ENCODE peak calls at places on chromosomes 13 and 19, in six cellular contexts. W, X, M, S, J and V are unnamed samples.
A peak's percentile ranks its signal among the peaks of the same experiment; 100 is the strongest.

GRCh38 chr19:40889366-40889765 is 7.3 kb upstream of the CYP2A7 start:
- DNase-seq in W (no peak), X (no peak), M (no peak), S (no peak), J (no peak), V (no peak)

GRCh38 chr19:14277608-14278007 is 71.6 kb upstream of the ADGRL1 start:
- DNase-seq in W (no peak), X (no peak), M (no peak), S (no peak), J (no peak), V (no peak)

GRCh38 chr19:1910169-1910568 is 5.0 kb downstream of the ADAT3 start:
- DNase-seq in W (no peak), X (no peak), M (no peak), S (no peak), J (no peak), V (no peak)

GRCh38 chr13:30796132-30796832 is 60.9 kb downstream of the ALOX5AP start:
- DNase-seq in W (no peak), X (peak; percentile 56), M (no peak), S (peak; percentile 19), J (no peak), V (no peak)

GRCh38 chr13:28751210-28751935 is 32.6 kb upstream of the SLC46A3 start:
- DNase-seq in W (no peak), X (no peak), M (no peak), S (no peak), J (no peak), V (no peak)

GRCh38 chr19:49869009-49869483 is 1.7 kb upstream of the PNKP start:
- DNase-seq in W (no peak), X (no peak), M (no peak), S (no peak), J (no peak), V (no peak)

GRCh38 chr13:41509996-41510395 is 52.6 kb downstream of the RGCC start:
- DNase-seq in W (no peak), X (no peak), M (no peak), S (no peak), J (no peak), V (no peak)

GRCh38 chr19:35793381-35794165 is 18.2 kb downstream of the ARHGAP33 start:
- DNase-seq in W (no peak), X (no peak), M (no peak), S (peak; percentile 57), J (no peak), V (no peak)

GRCh38 chr19:29612121-29612520 is 6.0 kb downstream of the POP4 start:
- DNase-seq in W (no peak), X (no peak), M (no peak), S (no peak), J (no peak), V (no peak)

GRCh38 chr19:18020212-18021067 is 12.5 kb downstream of the ARRDC2 start:
- DNase-seq in W (no peak), X (no peak), M (no peak), S (no peak), J (peak; percentile 89), V (no peak)

GRCh38 chr19:33275559-33275932 is 26.8 kb downstream of the CEBPA start:
- DNase-seq in W (no peak), X (no peak), M (no peak), S (no peak), J (no peak), V (no peak)

GRCh38 chr19:33275933-33276619 is 26.3 kb downstream of the CEBPA start:
- DNase-seq in W (no peak), X (no peak), M (no peak), S (no peak), J (no peak), V (no peak)

GRCh38 chr19:33278403-33279269 is 23.7 kb downstream of the CEBPA start:
- DNase-seq in W (no peak), X (no peak), M (no peak), S (no peak), J (peak; percentile 36), V (no peak)

GRCh38 chr19:33278023-33278402 is 24.3 kb downstream of the CEBPA start:
- DNase-seq in W (no peak), X (no peak), M (no peak), S (no peak), J (no peak), V (no peak)

GRCh38 chr19:33277434-33277833 is 24.9 kb downstream of the CEBPA start:
- DNase-seq in W (no peak), X (no peak), M (no peak), S (no peak), J (no peak), V (no peak)
- H3K27ac ChIP-seq in W (no peak overlapping the region), X (no peak overlapping the region), M (no peak overlapping the region), S (no peak overlapping the region), J (no peak overlapping the region), V (no peak overlapping the region)

GRCh38 chr19:54521860-54522513 is 19.4 kb downstream of the LAIR2 start:
- DNase-seq in W (no peak), X (no peak), M (no peak), S (no peak), J (no peak), V (no peak)
- H3K27ac ChIP-seq in W (no peak overlapping the region), X (no peak overlapping the region), M (no peak overlapping the region), S (no peak overlapping the region), J (no peak overlapping the region), V (no peak overlapping the region)

DNA sequence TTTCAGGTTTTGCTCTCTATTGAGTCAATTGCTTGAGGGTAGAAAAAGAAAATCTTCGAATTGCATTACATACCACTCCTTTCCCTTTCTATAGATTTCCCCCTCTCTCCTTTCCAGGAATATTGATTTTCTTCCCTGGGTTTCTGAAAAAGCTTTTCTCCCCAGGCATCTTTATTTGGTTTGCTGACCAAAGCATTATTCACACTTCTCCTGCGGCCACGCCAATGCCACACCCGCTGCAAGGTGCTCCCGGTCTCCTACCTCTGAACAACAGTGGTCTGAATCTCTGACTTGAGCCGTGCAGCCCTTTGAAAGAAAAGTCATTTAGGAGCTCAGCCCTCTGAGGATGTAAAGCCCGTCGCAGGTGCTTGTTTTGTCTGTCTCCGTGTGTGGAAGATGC is 350.9 kb upstream of the TMTC4 start:
- DNase-seq in W (no peak), X (no peak), M (no peak), S (no peak), J (no peak), V (no peak)
- H3K27ac ChIP-seq in W (no peak overlapping the region), X (no peak overlapping the region), M (no peak overlapping the region), S (no peak overlapping the region), J (no peak overlapping the region), V (peak overlapping the region; percentile 18)

DNA sequence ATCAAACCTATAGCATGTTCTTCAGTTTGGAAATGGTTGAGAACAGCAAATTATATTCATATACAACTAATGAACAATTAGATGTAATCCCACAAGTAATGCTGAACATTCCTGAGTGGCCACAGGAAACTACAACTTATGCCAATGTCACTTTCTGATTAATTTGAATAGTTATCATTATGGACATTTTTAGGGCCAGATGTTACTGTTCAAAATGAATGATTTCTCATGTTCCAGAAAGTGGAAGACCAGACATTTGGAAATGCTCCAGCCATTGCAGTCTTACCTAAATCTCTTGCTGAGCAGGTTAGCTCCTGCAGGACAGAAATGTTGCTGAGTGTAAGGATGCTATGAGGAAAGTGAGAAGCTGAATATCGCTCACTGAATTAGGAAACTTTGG is 819.8 kb downstream of the PCDH9 start:
- DNase-seq in W (no peak), X (no peak), M (no peak), S (no peak), J (no peak), V (no peak)
- H3K27ac ChIP-seq in W (no peak overlapping the region), X (no peak overlapping the region), M (no peak overlapping the region), S (no peak overlapping the region), J (no peak overlapping the region), V (no peak overlapping the region)

GRCh38 chr13:79395881-79396280 is 10.2 kb downstream of the RBM26 start:
- DNase-seq in W (no peak), X (no peak), M (no peak), S (no peak), J (no peak), V (no peak)

GRCh38 chr13:79398169-79398568 is 7.9 kb downstream of the RBM26 start:
- DNase-seq in W (no peak), X (no peak), M (no peak), S (no peak), J (no peak), V (no peak)

GRCh38 chr13:79401259-79402071 is 4.6 kb downstream of the RBM26 start:
- DNase-seq in W (no peak), X (no peak), M (no peak), S (no peak), J (no peak), V (no peak)

GRCh38 chr13:79402074-79402635 is 3.9 kb downstream of the RBM26 start:
- DNase-seq in W (no peak), X (no peak), M (no peak), S (no peak), J (no peak), V (no peak)

DNA sequence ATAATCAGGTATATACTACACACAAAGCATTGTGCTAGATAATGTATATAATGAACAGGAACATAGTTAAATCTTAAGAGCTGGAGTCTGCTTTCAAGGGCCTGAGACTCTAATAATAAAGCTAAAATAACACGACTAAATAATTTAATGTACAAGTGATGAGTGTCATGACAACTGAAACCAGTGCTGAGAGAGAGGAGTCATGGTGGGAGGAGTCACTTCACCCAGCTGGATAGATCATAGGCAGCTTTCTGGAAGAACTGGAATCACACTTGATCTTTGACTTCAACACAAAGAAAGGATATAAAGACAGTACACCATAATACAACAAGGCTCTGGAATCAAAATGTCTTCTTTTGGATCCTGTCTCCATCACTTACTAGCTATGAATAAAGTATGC is 7.1 kb downstream of the RBM26 start:
- DNase-seq in W (no peak), X (peak; percentile 16), M (no peak), S (no peak), J (no peak), V (no peak)
- H3K27ac ChIP-seq in W (no peak overlapping the region), X (no peak overlapping the region), M (no peak overlapping the region), S (no peak overlapping the region), J (no peak overlapping the region), V (no peak overlapping the region)

GRCh38 chr13:98930014-98930625 is 47.7 kb downstream of the DOCK9 start:
- DNase-seq in W (no peak), X (no peak), M (no peak), S (peak; percentile 21), J (no peak), V (no peak)
- H3K27ac ChIP-seq in W (no peak overlapping the region), X (no peak overlapping the region), M (no peak overlapping the region), S (no peak overlapping the region), J (no peak overlapping the region), V (no peak overlapping the region)

DNA sequence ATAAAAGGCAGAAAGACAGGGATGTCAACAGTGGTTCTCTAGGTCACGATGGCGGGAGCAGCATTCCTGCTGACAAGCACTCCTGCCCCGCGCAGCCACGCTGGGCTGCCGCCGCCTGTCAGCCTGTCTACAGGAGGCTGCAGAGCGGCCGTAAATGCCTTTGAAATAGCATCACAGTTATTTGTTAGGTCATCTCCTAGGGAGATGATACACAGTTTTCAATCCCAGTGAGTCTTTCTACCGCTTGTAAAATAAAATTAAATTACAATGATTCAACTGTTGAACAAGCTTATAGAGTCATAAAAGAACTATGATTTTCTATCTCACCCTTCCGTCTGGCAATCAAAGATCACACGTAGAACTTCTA is 7.3 kb upstream of the SLC7A9 start:
- DNase-seq in W (no peak), X (no peak), M (no peak), S (peak; percentile 25), J (no peak), V (peak; percentile 6)
- H3K27ac ChIP-seq in W (no peak overlapping the region), X (no peak overlapping the region), M (no peak overlapping the region), S (no peak overlapping the region), J (no peak overlapping the region), V (no peak overlapping the region)

DNA sequence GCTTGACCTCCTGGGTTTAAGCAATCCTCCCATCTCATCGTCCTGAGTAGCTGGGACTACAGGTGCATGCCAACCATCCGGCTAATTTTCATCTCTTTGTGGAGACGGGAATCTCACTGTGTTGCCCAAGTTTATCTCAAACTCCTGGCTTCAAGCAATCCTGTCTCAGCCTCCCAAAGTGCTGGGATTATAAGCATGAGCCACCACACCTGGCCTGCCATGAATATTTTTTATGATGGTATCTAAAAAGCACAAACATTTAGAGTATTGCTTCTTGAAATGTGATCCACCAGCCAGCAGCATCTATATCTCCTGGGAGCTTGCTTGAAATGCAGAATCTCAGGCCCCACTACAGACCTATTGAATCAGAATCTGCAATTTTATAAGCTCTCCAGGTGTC is 111.2 kb upstream of the CLDN10 start:
- DNase-seq in W (no peak), X (no peak), M (no peak), S (no peak), J (no peak), V (no peak)
- H3K27ac ChIP-seq in W (no peak overlapping the region), X (no peak overlapping the region), M (no peak overlapping the region), S (no peak overlapping the region), J (no peak overlapping the region), V (no peak overlapping the region)